ENCODE peak calls at places on chromosomes 4 and X, in nine cellular contexts. L, Q, O, B, J, C, G, T and R are unnamed samples.

GRCh38 chrX:18997916-18998315 is 14.0 kb upstream of the PHKA2 start:
- DNase-seq in L (no peak), Q (no peak), O (peak), B (no peak), J (no peak), C (no peak), G (no peak), T (no peak), R (no peak)

GRCh38 chr4:147909225-147909624 is 177.3 kb downstream of the ARHGAP10 start:
- DNase-seq in L (no peak), Q (no peak), O (no peak), B (no peak), J (no peak), C (no peak), G (no peak), T (no peak), R (no peak)

GRCh38 chr4:99459546-99460042 is 24.5 kb upstream of the ADH7 start:
- DNase-seq in L (no peak), Q (no peak), O (no peak), B (no peak), J (no peak), C (no peak), G (no peak), T (no peak), R (no peak)

GRCh38 chrX:10781847-10782530 is 161.6 kb upstream of the MID1 start:
- DNase-seq in L (no peak), Q (no peak), O (no peak), B (no peak), J (no peak), C (no peak), G (no peak), T (no peak), R (no peak)

GRCh38 chr4:56255820-56256219 is 131.5 kb downstream of the AASDH start:
- DNase-seq in L (no peak), Q (no peak), O (no peak), B (no peak), J (no peak), C (no peak), G (no peak), T (no peak), R (no peak)

GRCh38 chr4:55675196-55675793 is 39.2 kb upstream of the NMU start:
- DNase-seq in L (no peak), Q (no peak), O (no peak), B (no peak), J (no peak), C (no peak), G (no peak), T (no peak), R (no peak)

GRCh38 chrX:15524417-15524816 is 23.8 kb downstream of the BMX start:
- DNase-seq in L (no peak), Q (no peak), O (no peak), B (no peak), J (no peak), C (peak), G (no peak), T (no peak), R (no peak)

GRCh38 chr4:2186133-2186864 is 55.6 kb downstream of the HAUS3 start:
- DNase-seq in L (no peak), Q (no peak), O (no peak), B (peak), J (no peak), C (peak), G (no peak), T (peak), R (no peak)

GRCh38 chr4:102569200-102569599 is 68.0 kb downstream of the NFKB1 start:
- DNase-seq in L (no peak), Q (no peak), O (peak), B (no peak), J (no peak), C (no peak), G (no peak), T (no peak), R (no peak)

GRCh38 chr4:27350161-27350560 is 489.5 kb downstream of the STIM2 start:
- DNase-seq in L (no peak), Q (no peak), O (peak), B (peak), J (no peak), C (peak), G (no peak), T (no peak), R (no peak)

GRCh38 chr4:40283968-40284367 is 51.2 kb upstream of the CHRNA9 start:
- DNase-seq in L (no peak), Q (peak), O (peak), B (peak), J (peak), C (peak), G (no peak), T (peak), R (no peak)

GRCh38 chr4:154329268-154329858 is 162.2 kb downstream of the DCHS2 start:
- DNase-seq in L (no peak), Q (no peak), O (peak), B (no peak), J (peak), C (peak), G (no peak), T (peak), R (no peak)

GRCh38 chr4:55173580-55173979 is 48.2 kb upstream of the KDR start:
- DNase-seq in L (no peak), Q (no peak), O (peak), B (no peak), J (no peak), C (peak), G (no peak), T (no peak), R (no peak)

GRCh38 chr4:153393397-153393796 is 48.9 kb downstream of the MND1 start:
- DNase-seq in L (peak), Q (no peak), O (peak), B (no peak), J (no peak), C (peak), G (no peak), T (no peak), R (peak)

GRCh38 chr4:114078636-114079035 is 99.2 kb upstream of the ARSJ start:
- DNase-seq in L (no peak), Q (no peak), O (peak), B (no peak), J (no peak), C (no peak), G (no peak), T (no peak), R (no peak)

GRCh38 chr4:112664611-112665010 is 27.7 kb downstream of the LARP7 start:
- DNase-seq in L (no peak), Q (no peak), O (peak), B (no peak), J (no peak), C (no peak), G (no peak), T (no peak), R (no peak)

GRCh38 chrX:81195712-81196111 is 6.0 kb downstream of the HMGN5 start:
- DNase-seq in L (peak), Q (peak), O (peak), B (peak), J (peak), C (peak), G (no peak), T (peak), R (peak)

GRCh38 chr4:37970702-37971101 is 10.5 kb downstream of the PTTG2 start:
- DNase-seq in L (peak), Q (peak), O (peak), B (peak), J (peak), C (peak), G (peak), T (peak), R (peak)

GRCh38 chr4:182643801-182644311 is 273.3 kb downstream of the DCTD start:
- DNase-seq in L (no peak), Q (no peak), O (peak), B (no peak), J (no peak), C (peak), G (no peak), T (no peak), R (peak)

GRCh38 chr4:124640037-124640730 is 72.3 kb downstream of the ANKRD50 start:
- DNase-seq in L (peak), Q (no peak), O (peak), B (peak), J (no peak), C (peak), G (no peak), T (no peak), R (no peak)

GRCh38 chr4:48017108-48017527 is 546 bp downstream of the NIPAL1 start:
- DNase-seq in L (peak), Q (no peak), O (peak), B (peak), J (no peak), C (peak), G (peak), T (no peak), R (peak)

GRCh38 chr4:79917246-79917645 is 155.8 kb downstream of the ANTXR2 start:
- DNase-seq in L (peak), Q (peak), O (peak), B (peak), J (peak), C (peak), G (peak), T (peak), R (peak)

GRCh38 chr4:9735515-9735914 is 45.9 kb upstream of the DRD5 start:
- DNase-seq in L (no peak), Q (no peak), O (no peak), B (no peak), J (no peak), C (no peak), G (no peak), T (no peak), R (no peak)

GRCh38 chr4:70713453-70714026 is 8.2 kb upstream of the RUFY3 start:
- DNase-seq in L (no peak), Q (no peak), O (no peak), B (no peak), J (no peak), C (no peak), G (no peak), T (peak), R (no peak)

GRCh38 chr4:98620087-98620784 is 38.2 kb downstream of the TSPAN5 start:
- DNase-seq in L (no peak), Q (no peak), O (no peak), B (no peak), J (no peak), C (no peak), G (no peak), T (no peak), R (no peak)

GRCh38 chr4:102404551-102404969 is 59.3 kb upstream of the SLC39A8 start:
- DNase-seq in L (no peak), Q (no peak), O (no peak), B (no peak), J (no peak), C (no peak), G (no peak), T (no peak), R (no peak)

GRCh38 chr4:152605641-152606304 is 69.9 kb upstream of the FBXW7 start:
- DNase-seq in L (peak), Q (no peak), O (peak), B (no peak), J (no peak), C (peak), G (no peak), T (no peak), R (no peak)

GRCh38 chr4:153222162-153222789 is 18.0 kb downstream of the TRIM2 start:
- DNase-seq in L (peak), Q (no peak), O (peak), B (no peak), J (no peak), C (peak), G (peak), T (peak), R (peak)

GRCh38 chr4:85928775-85929585 is 430.9 kb downstream of the MAPK10 start:
- DNase-seq in L (no peak), Q (no peak), O (peak), B (no peak), J (no peak), C (peak), G (no peak), T (peak), R (no peak)

GRCh38 chrX:14228611-14229010 is 198.9 kb upstream of the GEMIN8 start:
- DNase-seq in L (no peak), Q (no peak), O (peak), B (no peak), J (no peak), C (no peak), G (no peak), T (no peak), R (no peak)

GRCh38 chr4:155047755-155048154 is 160.7 kb upstream of the NPY2R start:
- DNase-seq in L (no peak), Q (no peak), O (peak), B (no peak), J (no peak), C (peak), G (no peak), T (no peak), R (no peak)

GRCh38 chr4:176838611-176839411 is 46.1 kb upstream of the VEGFC start:
- DNase-seq in L (no peak), Q (no peak), O (peak), B (no peak), J (no peak), C (peak), G (no peak), T (no peak), R (peak)

GRCh38 chrX:68997461-68997860 is 167.8 kb downstream of the PJA1 start:
- DNase-seq in L (no peak), Q (no peak), O (no peak), B (no peak), J (no peak), C (no peak), G (no peak), T (no peak), R (no peak)

GRCh38 chr4:42302348-42302747 is 94.9 kb upstream of the SHISA3 start:
- DNase-seq in L (peak), Q (no peak), O (peak), B (peak), J (no peak), C (peak), G (no peak), T (peak), R (no peak)

GRCh38 chrX:65697915-65698796 is 30.7 kb downstream of the MSN start:
- DNase-seq in L (peak), Q (peak), O (peak), B (no peak), J (peak), C (no peak), G (no peak), T (peak), R (peak)

GRCh38 chr4:70793626-70794025 is 46.1 kb downstream of the GRSF1 start:
- DNase-seq in L (no peak), Q (no peak), O (no peak), B (no peak), J (no peak), C (no peak), G (no peak), T (no peak), R (no peak)

DNA sequence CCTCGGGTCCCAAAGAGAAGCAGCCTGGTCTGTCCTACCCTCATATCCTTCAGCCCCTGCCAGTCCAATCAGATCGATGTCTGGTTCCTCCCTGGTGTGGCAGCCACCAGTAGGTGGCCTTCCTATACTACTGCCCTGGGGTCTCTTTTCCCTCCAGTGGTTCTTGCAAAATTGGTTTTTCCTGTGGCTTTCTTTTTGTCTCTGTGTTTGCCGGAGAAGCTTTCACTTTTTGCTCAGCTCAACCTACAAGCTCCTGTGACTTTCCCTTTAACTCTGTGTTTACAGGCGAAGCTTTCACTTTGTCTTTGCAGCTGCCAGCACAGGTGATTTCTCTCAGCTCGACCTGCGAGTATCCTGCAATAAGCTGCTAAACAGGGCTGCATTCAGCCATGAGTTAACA is 46.8 kb downstream of the UGT2A3 start:
- DNase-seq in L (no peak), Q (no peak), O (no peak), B (no peak), J (peak), C (no peak), G (peak), T (peak), R (no peak)
- H3K4me3 ChIP-seq in L (no peak), Q (no peak), O (no peak), B (no peak), J (no peak), C (no peak), G (no peak), T (peak), R (no peak)

DNA sequence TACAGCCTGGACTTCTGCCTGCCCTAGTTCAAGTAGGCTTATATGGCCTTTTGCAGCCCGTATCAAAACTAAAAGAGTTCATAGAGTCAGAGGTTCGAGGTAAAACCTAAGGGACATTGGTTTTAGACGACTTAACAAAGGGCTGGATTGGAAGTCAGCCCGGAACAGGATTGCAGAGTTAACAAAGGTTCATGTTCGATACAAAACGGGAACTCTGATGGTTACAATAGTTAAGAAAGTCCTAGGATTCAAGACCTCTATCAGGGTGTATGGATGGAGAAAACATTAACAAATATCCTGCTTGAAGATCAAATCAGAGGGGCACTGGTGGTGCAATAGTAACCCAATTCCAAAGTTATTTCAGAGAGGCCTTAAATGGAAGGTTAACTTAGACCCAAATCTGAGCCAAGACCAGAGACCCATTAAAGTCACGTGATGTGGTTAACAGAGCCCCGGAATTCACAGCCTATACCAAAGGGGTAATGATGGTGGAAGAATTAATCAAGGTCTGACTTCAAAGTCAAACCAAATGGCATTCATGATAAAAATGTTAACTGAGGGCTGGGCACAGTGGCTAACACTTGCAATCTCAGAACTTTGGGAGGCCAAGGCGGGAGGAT is 656 bp upstream of the ZNF630 start:
- DNase-seq in L (no peak), Q (no peak), O (no peak), B (no peak), J (no peak), C (no peak), G (no peak), T (no peak), R (no peak)
- H3K4me3 ChIP-seq in L (no peak), Q (peak), O (peak), B (no peak), J (no peak), C (peak), G (peak), T (peak), R (peak)

DNA sequence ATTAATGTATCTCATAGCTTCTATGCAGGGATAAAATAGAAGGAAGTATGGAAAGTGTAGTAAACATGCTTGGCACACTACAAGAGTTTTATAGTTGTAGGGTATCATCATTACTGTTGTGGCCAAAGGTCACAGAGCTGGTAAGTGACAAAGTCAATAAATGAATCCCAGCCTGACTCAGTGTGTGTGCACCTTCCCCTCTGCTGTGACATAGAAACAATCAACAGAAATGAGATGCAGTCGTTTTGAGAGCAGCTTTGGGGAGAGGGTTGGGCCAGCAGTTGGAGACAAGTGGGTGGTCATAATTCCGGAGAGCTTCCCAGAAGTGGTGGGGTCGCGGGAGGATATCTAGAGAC is 82.4 kb upstream of the RBPJ start:
- DNase-seq in L (no peak), Q (no peak), O (no peak), B (no peak), J (no peak), C (no peak), G (peak), T (no peak), R (no peak)
- H3K4me3 ChIP-seq in L (no peak), Q (no peak), O (no peak), B (no peak), J (no peak), C (no peak), G (no peak), T (no peak), R (no peak)

DNA sequence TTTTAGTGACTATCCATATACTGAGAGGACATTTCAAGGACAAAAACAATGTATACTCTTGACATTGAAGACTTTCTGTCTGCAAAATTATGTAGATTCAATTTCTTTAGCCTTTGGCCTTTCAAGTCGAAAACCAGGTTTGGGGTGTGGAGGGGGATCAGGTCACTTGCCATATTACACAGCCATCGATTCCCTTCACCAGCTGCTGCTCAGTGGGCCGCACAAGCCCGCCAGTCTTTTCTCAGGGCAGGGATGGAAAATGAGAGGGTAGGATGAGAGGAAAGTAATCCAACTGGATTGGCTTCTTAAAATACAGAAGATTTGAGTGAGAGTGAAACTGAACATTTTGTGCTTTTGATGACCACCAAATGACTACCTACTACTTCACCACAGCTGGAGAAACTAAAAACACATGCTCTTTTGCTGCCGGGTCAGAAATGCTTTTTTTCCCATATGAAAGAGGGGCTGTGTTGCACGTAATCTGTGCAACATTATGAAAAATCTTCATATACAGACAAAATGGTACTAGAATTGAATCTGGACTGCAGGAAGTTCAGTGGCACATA is 51.4 kb downstream of the FHL1 start:
- DNase-seq in L (no peak), Q (no peak), O (no peak), B (no peak), J (no peak), C (no peak), G (no peak), T (no peak), R (no peak)
- H3K4me3 ChIP-seq in L (no peak), Q (no peak), O (no peak), B (no peak), J (no peak), C (no peak), G (no peak), T (no peak), R (peak)

GRCh38 chr4:74365761-74366160 is 816 bp downstream of the EREG start:
- DNase-seq in L (no peak), Q (no peak), O (peak), B (no peak), J (no peak), C (no peak), G (peak), T (no peak), R (peak)
- H3K4me3 ChIP-seq in L (no peak), Q (no peak), O (peak), B (peak), J (no peak), C (peak), G (no peak), T (no peak), R (peak)